ENCODE peak calls at places on chromosomes 16 and 17, in nine cellular contexts. L is MM.1S; P is ovary; K is heart left ventricle; V is CD8-positive, alpha-beta T cell; E is SK-N-SH; D is heart right ventricle; Y is uterus; W is tibial artery. Z is an unnamed sample. For H3K9me3, the result is how much of the 10 kb centered on the place peaks cover.

GRCh38 chr16:71441348-71441781 is 489 bp downstream of the TLE7 start:
- DNase-seq in L (no peak), P (no peak), K (no peak), V (no peak), E (peak), D (no peak), Y (no peak), W (no peak), Z (no peak)

GRCh38 chr16:81850197-81850944 is 71.3 kb downstream of the PLCG2 start:
- DNase-seq in L (no peak), P (no peak), K (no peak), V (no peak), E (no peak), D (no peak), Y (no peak), W (no peak), Z (no peak)

GRCh38 chr17:78132086-78132676 is 1.6 kb downstream of the TMC8 start:
- DNase-seq in L (peak), P (no peak), K (no peak), V (peak), E (no peak), D (peak), Y (no peak), W (peak), Z (peak)

GRCh38 chr17:6346986-6347385 is 87.9 kb downstream of the AIPL1 start:
- DNase-seq in L (no peak), P (no peak), K (no peak), V (no peak), E (no peak), D (no peak), Y (no peak), W (no peak), Z (no peak)

GRCh38 chr17:1946021-1946932 is 78.9 kb downstream of the RTN4RL1 start:
- DNase-seq in L (no peak), P (no peak), K (no peak), V (no peak), E (no peak), D (no peak), Y (no peak), W (no peak), Z (no peak)

GRCh38 chr16:7805997-7806396 is 473.4 kb downstream of the RBFOX1 start:
- DNase-seq in L (no peak), P (no peak), K (no peak), V (no peak), E (no peak), D (no peak), Y (no peak), W (no peak), Z (no peak)

GRCh38 chr16:89046491-89046890 is 47.2 kb upstream of the ACSF3 start:
- DNase-seq in L (no peak), P (no peak), K (no peak), V (no peak), E (no peak), D (no peak), Y (no peak), W (no peak), Z (no peak)

GRCh38 chr16:27202923-27203428 is 350 bp upstream of the KDM8 start:
- DNase-seq in L (no peak), P (no peak), K (no peak), V (no peak), E (no peak), D (no peak), Y (no peak), W (no peak), Z (no peak)

GRCh38 chr16:54000361-54000760 is 286.2 kb downstream of the IRX3 start:
- DNase-seq in L (no peak), P (no peak), K (no peak), V (no peak), E (no peak), D (no peak), Y (no peak), W (no peak), Z (no peak)

GRCh38 chr16:66137853-66138252 is 228.6 kb upstream of the CDH5 start:
- DNase-seq in L (no peak), P (no peak), K (no peak), V (no peak), E (no peak), D (no peak), Y (no peak), W (no peak), Z (no peak)

GRCh38 chr16:85820604-85821372 is 21.3 kb downstream of the COX4I1 start:
- DNase-seq in L (no peak), P (no peak), K (no peak), V (no peak), E (no peak), D (no peak), Y (no peak), W (no peak), Z (no peak)

GRCh38 chr17:45160505-45161287 is 979 bp upstream of the HEXIM2 start:
- DNase-seq in L (peak), P (peak), K (peak), V (peak), E (peak), D (peak), Y (peak), W (peak), Z (peak)

GRCh38 chr17:18248811-18249210 is 9.7 kb downstream of the FLII start:
- DNase-seq in L (no peak), P (no peak), K (no peak), V (no peak), E (no peak), D (no peak), Y (no peak), W (no peak), Z (no peak)

GRCh38 chr17:79461041-79461440 is 149.8 kb downstream of the RBFOX3 start:
- DNase-seq in L (no peak), P (no peak), K (no peak), V (no peak), E (no peak), D (no peak), Y (no peak), W (no peak), Z (no peak)

GRCh38 chr17:40121191-40121885 is 433 bp upstream of the MSL1 start:
- DNase-seq in L (peak), P (peak), K (no peak), V (no peak), E (no peak), D (peak), Y (peak), W (no peak), Z (peak)

GRCh38 chr16:47388705-47389104 is 72.2 kb downstream of the ITFG1 start:
- DNase-seq in L (no peak), P (no peak), K (no peak), V (no peak), E (no peak), D (no peak), Y (no peak), W (no peak), Z (no peak)

GRCh38 chr16:13923703-13924298 is 3.8 kb downstream of the ERCC4 start:
- DNase-seq in L (peak), P (no peak), K (no peak), V (no peak), E (peak), D (no peak), Y (no peak), W (no peak), Z (no peak)

GRCh38 chr17:12365805-12366204 is 299.9 kb upstream of the MYOCD start:
- DNase-seq in L (no peak), P (no peak), K (peak), V (no peak), E (no peak), D (peak), Y (peak), W (peak), Z (no peak)

GRCh38 chr16:66382171-66382965 is 15.9 kb downstream of the CDH5 start:
- DNase-seq in L (no peak), P (no peak), K (peak), V (no peak), E (no peak), D (no peak), Y (no peak), W (peak), Z (no peak)

GRCh38 chr16:22670044-22670536 is 143.9 kb upstream of the HS3ST2 start:
- DNase-seq in L (no peak), P (no peak), K (no peak), V (no peak), E (no peak), D (no peak), Y (no peak), W (peak), Z (no peak)

GRCh38 chr17:39223907-39224777 is 1.6 kb downstream of the STAC2 start:
- DNase-seq in L (no peak), P (no peak), K (no peak), V (no peak), E (no peak), D (no peak), Y (no peak), W (no peak), Z (no peak)

GRCh38 chr16:729768-730665 is 3.1 kb downstream of the HAGHL start:
- DNase-seq in L (no peak), P (no peak), K (no peak), V (no peak), E (no peak), D (no peak), Y (no peak), W (no peak), Z (peak)

GRCh38 chr16:58464916-58465731 is 34.8 kb upstream of the NDRG4 start:
- DNase-seq in L (no peak), P (no peak), K (peak), V (no peak), E (peak), D (no peak), Y (no peak), W (no peak), Z (no peak)

GRCh38 chr17:17938388-17939107 is 33.7 kb downstream of the TOM1L2 start:
- DNase-seq in L (peak), P (no peak), K (no peak), V (no peak), E (no peak), D (no peak), Y (no peak), W (no peak), Z (no peak)

GRCh38 chr17:42683407-42684031 is 1.2 kb downstream of the CNTNAP1 start:
- DNase-seq in L (no peak), P (peak), K (peak), V (peak), E (peak), D (peak), Y (peak), W (peak), Z (no peak)

GRCh38 chr16:13453325-13453724 is 466.6 kb upstream of the ERCC4 start:
- DNase-seq in L (no peak), P (no peak), K (no peak), V (no peak), E (no peak), D (no peak), Y (no peak), W (no peak), Z (no peak)

GRCh38 chr16:16045879-16046278 is 96.5 kb downstream of the ABCC1 start:
- DNase-seq in L (no peak), P (no peak), K (no peak), V (no peak), E (peak), D (no peak), Y (no peak), W (no peak), Z (no peak)
- TF ChIP-seq CTCF in L (peak), P (no peak), K (peak), V (no peak), E (peak), D (peak), Y (no peak), W (no peak), Z (peak)

GRCh38 chr17:64156670-64157069 is 26.7 kb upstream of the ERN1 start:
- DNase-seq in L (no peak), P (no peak), K (no peak), V (no peak), E (no peak), D (peak), Y (no peak), W (no peak), Z (peak)
- H3K27ac ChIP-seq in L (no peak), P (no peak), K (peak), V (no peak), E (peak), D (peak), Y (peak), W (peak), Z (peak)

GRCh38 chr17:61179316-61179715 is 220.3 kb upstream of the TBX2 start:
- DNase-seq in L (no peak), P (no peak), K (no peak), V (no peak), E (no peak), D (no peak), Y (no peak), W (no peak), Z (no peak)
- H3K9me3 ChIP-seq in L (under half), P (under half), K (under half), V (under half), E (under half), D (under half), Y (under half), W (under half), Z (under half)

GRCh38 chr17:75365009-75365930 is 40.2 kb downstream of the GRB2 start:
- DNase-seq in L (no peak), P (no peak), K (no peak), V (no peak), E (peak), D (no peak), Y (no peak), W (no peak), Z (no peak)
- TF ChIP-seq CTCF in L (no peak), P (no peak), K (no peak), V (no peak), E (no peak), D (no peak), Y (no peak), W (no peak), Z (no peak)

GRCh38 chr16:17607624-17608023 is 136.9 kb upstream of the XYLT1 start:
- DNase-seq in L (no peak), P (no peak), K (no peak), V (no peak), E (peak), D (no peak), Y (no peak), W (no peak), Z (no peak)

GRCh38 chr16:17617021-17617420 is 146.3 kb upstream of the XYLT1 start:
- DNase-seq in L (no peak), P (no peak), K (no peak), V (no peak), E (no peak), D (no peak), Y (no peak), W (no peak), Z (no peak)

GRCh38 chr16:17606460-17606859 is 135.7 kb upstream of the XYLT1 start:
- DNase-seq in L (no peak), P (no peak), K (no peak), V (no peak), E (peak), D (no peak), Y (no peak), W (no peak), Z (no peak)

GRCh38 chr16:17607075-17607509 is 136.3 kb upstream of the XYLT1 start:
- DNase-seq in L (peak), P (no peak), K (no peak), V (no peak), E (peak), D (no peak), Y (no peak), W (no peak), Z (no peak)

GRCh38 chr16:17612336-17612735 is 141.6 kb upstream of the XYLT1 start:
- DNase-seq in L (no peak), P (no peak), K (no peak), V (no peak), E (no peak), D (no peak), Y (no peak), W (no peak), Z (no peak)
- H3K27ac ChIP-seq in L (no peak), P (no peak), K (no peak), V (no peak), E (no peak), D (no peak), Y (no peak), W (no peak), Z (no peak)

GRCh38 chr16:35564148-35564547 is 2104.7 kb downstream of the TP53TG3F start:
- DNase-seq in L (no peak), P (no peak), K (no peak), V (no peak), E (no peak), D (no peak), Y (no peak), W (no peak), Z (no peak)
- H3K9me3 ChIP-seq in L (under half), P (under half), K (under half), V (under half), E (under half), D (under half), Y (under half), W (under half), Z (under half)

GRCh38 chr17:4249452-4250029 is 14.2 kb downstream of the ANKFY1 start:
- DNase-seq in L (peak), P (no peak), K (no peak), V (no peak), E (peak), D (no peak), Y (no peak), W (no peak), Z (no peak)
- TF ChIP-seq CTCF in L (peak), P (no peak), K (peak), V (peak), E (peak), D (peak), Y (no peak), W (peak), Z (peak)

GRCh38 chr16:30397056-30397455 is 1.8 kb downstream of the ZNF48 start:
- DNase-seq in L (no peak), P (no peak), K (no peak), V (no peak), E (no peak), D (no peak), Y (no peak), W (no peak), Z (no peak)

GRCh38 chr16:30397776-30398659 is 2.8 kb downstream of the ZNF48 start:
- DNase-seq in L (no peak), P (no peak), K (no peak), V (no peak), E (no peak), D (no peak), Y (peak), W (no peak), Z (peak)

GRCh38 chr16:30394603-30395154 is 541 bp upstream of the ZNF48 start:
- DNase-seq in L (no peak), P (no peak), K (no peak), V (no peak), E (no peak), D (no peak), Y (no peak), W (no peak), Z (no peak)

GRCh38 chr16:30395155-30395991 is at the start of gene ZNF48:
- DNase-seq in L (peak), P (peak), K (peak), V (peak), E (peak), D (peak), Y (peak), W (peak), Z (peak)

DNA sequence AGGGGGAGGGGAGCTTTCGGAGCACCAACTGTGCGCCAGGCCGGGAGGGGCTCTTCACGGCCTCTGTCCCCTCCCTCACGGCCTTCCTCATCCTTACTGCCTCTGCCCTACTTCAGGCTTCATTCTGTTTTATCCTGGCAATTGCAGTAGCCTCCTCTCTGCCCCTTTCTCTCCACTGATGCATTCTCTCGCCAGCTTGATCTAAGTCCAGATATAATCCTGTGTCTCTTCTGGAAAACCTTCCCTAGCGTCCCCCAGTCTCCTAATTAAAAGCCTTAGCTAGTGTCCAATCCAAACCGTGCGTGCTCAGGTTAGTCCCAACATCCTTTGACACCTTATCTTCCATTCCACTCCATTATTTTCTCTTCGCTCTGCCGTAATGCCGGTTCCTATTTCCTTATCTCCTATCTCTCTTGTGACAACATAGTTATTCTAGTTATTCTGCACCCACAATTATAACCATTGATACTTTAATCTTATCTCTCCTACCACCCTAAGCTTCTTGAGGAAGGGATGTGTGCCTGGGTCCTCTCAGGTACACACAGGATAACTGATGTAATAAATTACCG is 856 bp downstream of the ZNF48 start:
- DNase-seq in L (no peak), P (no peak), K (no peak), V (no peak), E (peak), D (no peak), Y (no peak), W (no peak), Z (no peak)
- H3K27ac ChIP-seq in L (peak), P (no peak), K (peak), V (peak), E (peak), D (peak), Y (peak), W (peak), Z (peak)